ENCODE peak calls at places on chromosomes 7 and 10, in eight cellular contexts. B is transverse colon, D is stomach, Z is GM12878, N is ovary, H is SK-N-SH, X is upper lobe of left lung, C is tibial nerve. U is an unnamed sample.

GRCh38 chr10:17368708-17369272 is 85.6 kb downstream of the ST8SIA6 start:
- DNase-seq in B (no peak), N (no peak), C (no peak), X (no peak), H (no peak), Z (no peak), D (no peak), U (no peak)

GRCh38 chr7:136114966-136115762 is 138.0 kb upstream of the MTPN start:
- DNase-seq in C (no peak), D (peak; percentile 28), B (peak; percentile 28), Z (no peak), H (peak; percentile 60), X (no peak), N (no peak), U (no peak)

GRCh38 chr10:123884351-123884906 is 7.2 kb downstream of the CPXM2 start:
- DNase-seq in Z (no peak), D (no peak), C (no peak), B (no peak), N (no peak), H (no peak), X (no peak), U (no peak)

GRCh38 chr7:8129323-8129659 is 132.7 kb downstream of the ICA1 start:
- DNase-seq in B (no peak), Z (no peak), H (no peak), N (no peak), D (no peak), C (no peak), X (no peak), U (no peak)

GRCh38 chr10:122271076-122271475 is at the start of gene BTBD16:
- DNase-seq in N (no peak), X (no peak), D (no peak), C (no peak), H (no peak), Z (no peak), B (no peak), U (peak; percentile 45)

GRCh38 chr7:39758234-39758970 is 135.0 kb downstream of the RALA start:
- DNase-seq in X (no peak), D (no peak), N (no peak), C (peak; percentile 16), B (no peak), H (no peak), Z (no peak), U (no peak)

GRCh38 chr7:129376778-129377700 is 57.2 kb upstream of the STRIP2 start:
- DNase-seq in C (no peak), B (no peak), N (no peak), D (no peak), Z (no peak), H (no peak), X (no peak), U (no peak)

GRCh38 chr7:65749039-65749438 is 123.8 kb upstream of the VKORC1L1 start:
- DNase-seq in H (no peak), Z (no peak), X (no peak), N (no peak), B (no peak), D (no peak), C (no peak), U (no peak)

GRCh38 chr7:104207348-104207730 is 474 bp downstream of the ORC5 start:
- DNase-seq in N (no peak), H (peak; percentile 27), B (no peak), Z (no peak), C (no peak), D (no peak), X (no peak), U (no peak)

DNA sequence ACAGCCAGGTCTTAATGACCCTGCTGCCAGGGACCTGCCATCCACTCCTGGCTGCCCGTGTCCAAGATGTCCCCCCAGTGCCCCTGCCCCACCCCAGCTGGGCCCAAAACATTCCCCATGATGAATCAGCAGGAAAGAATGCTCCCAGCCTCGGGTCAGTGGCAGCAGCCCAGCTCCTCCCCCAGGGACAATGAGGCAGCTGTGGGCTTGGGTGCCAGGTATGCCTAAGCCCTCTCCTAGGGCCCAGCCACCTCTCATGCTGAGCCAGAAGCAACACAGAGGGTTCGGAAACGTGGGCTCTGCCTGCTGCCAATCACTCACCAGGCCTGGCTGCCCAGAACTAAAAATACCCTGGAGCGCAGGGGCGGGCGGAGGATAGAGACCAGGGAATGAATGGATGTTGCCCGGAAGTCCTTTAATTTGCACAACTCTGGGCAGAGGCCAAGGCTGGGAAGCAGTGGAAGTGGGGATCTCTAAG is 1.5 kb upstream of the LOXL4 start:
- DNase-seq in D (no peak), H (peak; percentile 56), Z (no peak), C (peak; percentile 60), B (peak; percentile 44), X (no peak), N (peak; percentile 78), U (peak; percentile 84)
- TF ChIP-seq EP300 in D (no peak), H (no peak), Z (no peak), C (no peak), B (no peak), X (no peak), N (no peak), U (no peak)

GRCh38 chr7:100049441-100050291 is at the start of gene ZSCAN21:
- DNase-seq in X (peak; percentile 98), C (peak; percentile 79), D (peak; percentile 85), Z (peak; percentile 25), N (peak; percentile 88), H (peak; percentile 96), B (peak; percentile 87), U (peak; percentile 90)
- TF ChIP-seq CTCF in X (peak; percentile 18), C (peak; percentile 26), D (no peak), Z (no peak), N (no peak), H (peak; percentile 47), B (peak; percentile 16), U (no peak)

DNA sequence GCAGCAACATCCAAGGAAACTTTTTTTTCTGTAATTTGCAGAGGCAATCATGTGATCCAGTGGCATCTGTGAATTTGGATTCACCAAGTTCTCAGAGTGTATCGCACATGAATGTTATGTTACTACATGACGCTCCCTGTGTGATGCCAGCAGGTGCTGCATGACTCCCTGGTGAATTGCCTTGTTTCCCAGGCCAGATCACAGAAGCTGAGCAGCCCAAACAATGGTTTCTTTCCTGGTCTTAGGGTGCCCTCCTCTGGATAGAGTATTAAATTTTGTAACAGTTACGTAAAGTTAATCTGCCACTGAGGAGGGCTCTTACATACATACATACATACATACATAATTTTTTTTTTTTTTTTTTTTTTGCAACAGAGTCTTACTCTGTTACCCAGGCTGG is 3.6 kb downstream of the ZSCAN21 start:
- DNase-seq in N (no peak), D (peak; percentile 50), B (peak; percentile 46), C (no peak), X (no peak), Z (no peak), H (peak; percentile 62), U (no peak)
- TF ChIP-seq EP300 in N (no peak), D (no peak), B (no peak), C (no peak), X (no peak), Z (no peak), H (no peak), U (no peak)

GRCh38 chr10:108913300-108913699 is 1010.0 kb downstream of the XPNPEP1 start:
- DNase-seq in B (no peak), N (no peak), D (no peak), C (no peak), X (no peak), H (no peak), Z (no peak), U (peak; percentile 56)

DNA sequence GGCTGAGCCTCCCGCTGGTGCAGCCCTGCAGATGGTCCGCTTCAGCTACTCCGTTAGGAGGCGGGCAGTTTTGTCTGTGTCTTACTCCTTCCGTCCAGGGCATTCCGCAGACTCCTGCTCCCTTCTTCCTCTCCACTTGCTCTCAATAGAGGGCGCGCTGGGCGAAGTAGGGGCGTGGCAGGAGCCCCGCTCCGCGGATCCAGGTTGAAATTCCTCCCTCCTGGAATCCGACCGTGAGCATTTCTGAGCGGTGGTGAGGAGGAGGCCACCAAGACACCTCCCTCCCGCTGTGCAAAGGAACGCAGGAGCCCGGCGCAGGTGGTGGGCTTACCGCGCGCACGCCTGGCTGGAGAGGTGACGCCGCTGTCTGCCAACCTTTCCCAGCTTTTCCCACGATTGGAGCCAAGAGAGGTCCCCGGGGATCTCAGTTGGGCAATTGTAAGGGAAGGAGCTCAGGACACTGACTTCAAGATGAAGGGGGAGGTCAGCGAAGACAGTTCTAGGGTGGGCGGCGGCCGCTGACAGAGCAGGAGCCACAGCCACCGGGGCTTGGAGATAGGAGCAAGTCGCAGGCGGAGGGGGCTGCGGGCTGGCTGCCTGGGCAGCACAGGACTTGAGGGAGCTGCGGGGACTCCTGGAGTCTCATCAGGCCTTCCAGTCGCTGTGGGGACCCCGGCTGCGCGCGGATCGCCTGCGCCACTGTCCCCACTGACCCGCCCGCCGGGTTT is 1011.3 kb downstream of the XPNPEP1 start:
- DNase-seq in C (peak; percentile 59), X (peak; percentile 80), B (peak; percentile 47), N (peak; percentile 62), H (peak; percentile 72), D (peak; percentile 64), Z (no peak), U (peak; percentile 79)
- TF ChIP-seq CTCF in C (peak; percentile 52), X (no peak), B (peak; percentile 11), N (no peak), H (peak; percentile 79), D (peak; percentile 28), Z (no peak), U (peak; percentile 11)

U was measured in suprapubic skin.